ENCODE peak calls at places on chromosomes 2 and 18, in four cellular contexts. One of them, this sample, is unnamed.

GRCh38 chr18:79642626-79643025 is 37.0 kb upstream of the CTDP1 start:
- DNase-seq in HepG2: no peak
- DNase-seq in WTC11: no peak
- DNase-seq in K562: no peak
- DNase-seq in this sample: no peak

GRCh38 chr2:134375935-134376334 is 122.1 kb downstream of the MGAT5 start:
- DNase-seq in HepG2: peak; percentile 75
- DNase-seq in WTC11: peak; percentile 13
- DNase-seq in K562: no peak
- DNase-seq in this sample: no peak

GRCh38 chr2:173716458-173717052 is 248.6 kb downstream of the SP3 start:
- DNase-seq in HepG2: no peak
- DNase-seq in WTC11: no peak
- DNase-seq in K562: no peak
- DNase-seq in this sample: no peak

GRCh38 chr2:179264238-179265081 is at the start of gene SESTD1:
- DNase-seq in HepG2: peak; percentile 68
- DNase-seq in WTC11: peak; percentile 69
- DNase-seq in K562: peak; percentile 68
- DNase-seq in this sample: no peak

GRCh38 chr2:48572797-48573196 is 42.8 kb downstream of the STON1 start:
- DNase-seq in HepG2: peak; percentile 90
- DNase-seq in WTC11: peak; percentile 13
- DNase-seq in K562: peak; percentile 20
- DNase-seq in this sample: no peak

GRCh38 chr2:98464772-98465310 is 20.2 kb downstream of the INPP4A start:
- DNase-seq in HepG2: no peak
- DNase-seq in WTC11: no peak
- DNase-seq in K562: no peak
- DNase-seq in this sample: peak; percentile 98

GRCh38 chr2:47554311-47554905 is 151.5 kb downstream of the MSH2 start:
- DNase-seq in HepG2: no peak
- DNase-seq in WTC11: no peak
- DNase-seq in K562: no peak
- DNase-seq in this sample: no peak

GRCh38 chr2:232963913-232964312 is 49.1 kb downstream of the NGEF start:
- DNase-seq in HepG2: no peak
- DNase-seq in WTC11: no peak
- DNase-seq in K562: no peak
- DNase-seq in this sample: no peak

GRCh38 chr18:67589325-67589724 is 72.8 kb upstream of the DSEL start:
- DNase-seq in HepG2: no peak
- DNase-seq in WTC11: no peak
- DNase-seq in K562: no peak
- DNase-seq in this sample: no peak

GRCh38 chr2:186349508-186349907 is 136.6 kb upstream of the ZC3H15 start:
- DNase-seq in HepG2: no peak
- DNase-seq in WTC11: no peak
- DNase-seq in K562: no peak
- DNase-seq in this sample: no peak

GRCh38 chr2:20141806-20142205 is 83.1 kb downstream of the SDC1 start:
- DNase-seq in HepG2: no peak
- DNase-seq in WTC11: no peak
- DNase-seq in K562: no peak
- DNase-seq in this sample: no peak

GRCh38 chr18:4130734-4131719 is 324.1 kb downstream of the DLGAP1 start:
- DNase-seq in HepG2: no peak
- DNase-seq in WTC11: no peak
- DNase-seq in K562: no peak
- DNase-seq in this sample: no peak

GRCh38 chr18:12543697-12544096 is 114.2 kb downstream of the SPIRE1 start:
- DNase-seq in HepG2: no peak
- DNase-seq in WTC11: no peak
- DNase-seq in K562: no peak
- DNase-seq in this sample: no peak

GRCh38 chr2:236959876-236960275 is 125.8 kb upstream of the COPS8 start:
- DNase-seq in HepG2: no peak
- DNase-seq in WTC11: no peak
- DNase-seq in K562: no peak
- DNase-seq in this sample: no peak

GRCh38 chr2:45134014-45134413 is 124.8 kb upstream of the SIX2 start:
- DNase-seq in HepG2: no peak
- DNase-seq in WTC11: no peak
- DNase-seq in K562: no peak
- DNase-seq in this sample: no peak

GRCh38 chr2:189178726-189179606 is 595 bp downstream of the COL5A2 start:
- DNase-seq in HepG2: no peak
- DNase-seq in WTC11: no peak
- DNase-seq in K562: no peak
- DNase-seq in this sample: no peak

GRCh38 chr18:73782405-73782804 is 365.2 kb downstream of the FBXO15 start:
- DNase-seq in HepG2: no peak
- DNase-seq in WTC11: no peak
- DNase-seq in K562: no peak
- DNase-seq in this sample: no peak

GRCh38 chr2:8558096-8558495 is 123.8 kb upstream of the ID2 start:
- DNase-seq in HepG2: no peak
- DNase-seq in WTC11: no peak
- DNase-seq in K562: no peak
- DNase-seq in this sample: no peak

GRCh38 chr2:134866498-134867099 is 28.2 kb downstream of the ACMSD start:
- DNase-seq in HepG2: no peak
- DNase-seq in WTC11: no peak
- DNase-seq in K562: no peak
- DNase-seq in this sample: no peak

GRCh38 chr2:127288274-127288673 is 5.7 kb downstream of the ERCC3 start:
- DNase-seq in HepG2: no peak
- DNase-seq in WTC11: no peak
- DNase-seq in K562: no peak
- DNase-seq in this sample: no peak

GRCh38 chr2:127293758-127294562 is at the start of gene ERCC3:
- DNase-seq in HepG2: peak; percentile 89
- DNase-seq in WTC11: peak; percentile 81
- DNase-seq in K562: peak; percentile 91
- DNase-seq in this sample: peak; percentile 30

GRCh38 chr2:127293386-127293757 is 572 bp downstream of the ERCC3 start:
- DNase-seq in HepG2: no peak
- DNase-seq in WTC11: no peak
- DNase-seq in K562: peak; percentile 25
- DNase-seq in this sample: no peak
- TF ChIP-seq CREB1 in HepG2: no peak
- TF ChIP-seq CREB1 in WTC11: no peak
- TF ChIP-seq CREB1 in K562: no peak
- TF ChIP-seq CREB1 in this sample: no peak

GRCh38 chr18:53943463-53943862 is 281.0 kb downstream of the MBD2 start:
- DNase-seq in HepG2: no peak
- DNase-seq in WTC11: no peak
- DNase-seq in K562: no peak
- DNase-seq in this sample: no peak

GRCh38 chr18:53941601-53942335 is 282.7 kb downstream of the MBD2 start:
- DNase-seq in HepG2: no peak
- DNase-seq in WTC11: no peak
- DNase-seq in K562: no peak
- DNase-seq in this sample: no peak

GRCh38 chr18:53946561-53946960 is 277.9 kb downstream of the MBD2 start:
- DNase-seq in HepG2: no peak
- DNase-seq in WTC11: no peak
- DNase-seq in K562: no peak
- DNase-seq in this sample: no peak

GRCh38 chr18:53947092-53947640 is 277.3 kb downstream of the MBD2 start:
- DNase-seq in HepG2: peak; percentile 2
- DNase-seq in WTC11: no peak
- DNase-seq in K562: no peak
- DNase-seq in this sample: no peak

GRCh38 chr18:53944721-53945120 is 279.7 kb downstream of the MBD2 start:
- DNase-seq in HepG2: no peak
- DNase-seq in WTC11: peak; percentile 44
- DNase-seq in K562: no peak
- DNase-seq in this sample: no peak
- TF ChIP-seq CREB1 in HepG2: no peak
- TF ChIP-seq CREB1 in WTC11: no peak
- TF ChIP-seq CREB1 in K562: no peak
- TF ChIP-seq CREB1 in this sample: no peak

DNA sequence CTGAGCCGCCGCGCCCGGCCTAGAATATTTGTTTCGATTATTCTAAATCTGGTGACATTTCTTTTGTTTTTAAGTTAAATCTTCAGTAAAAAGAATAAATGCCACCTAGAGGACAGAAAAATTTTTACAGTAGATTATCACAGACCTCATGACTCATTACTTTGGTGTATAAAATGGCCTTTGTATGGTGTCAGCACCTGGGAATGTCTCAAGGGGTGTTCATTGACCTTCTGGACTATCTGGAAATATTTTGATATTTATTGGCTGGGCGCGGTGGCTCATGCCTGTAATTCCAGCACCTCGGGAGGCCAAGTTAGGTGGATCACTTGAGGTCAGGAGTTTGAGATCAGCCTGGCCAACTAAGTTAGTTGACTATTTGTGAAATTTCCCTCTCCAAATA is 30.3 kb upstream of the SLC30A6 start:
- DNase-seq in HepG2: peak; percentile 68
- DNase-seq in WTC11: no peak
- DNase-seq in K562: peak; percentile 41
- DNase-seq in this sample: no peak
- TF ChIP-seq CREB1 in HepG2: no peak
- TF ChIP-seq CREB1 in WTC11: no peak
- TF ChIP-seq CREB1 in K562: no peak
- TF ChIP-seq CREB1 in this sample: no peak

GRCh38 chr2:119290859-119291587 is 67.4 kb downstream of the STEAP3 start:
- DNase-seq in HepG2: peak; percentile 75
- DNase-seq in WTC11: peak; percentile 90
- DNase-seq in K562: peak; percentile 64
- DNase-seq in this sample: no peak
- TF ChIP-seq CREB1 in HepG2: no peak
- TF ChIP-seq CREB1 in WTC11: no peak
- TF ChIP-seq CREB1 in K562: no peak
- TF ChIP-seq CREB1 in this sample: no peak

DNA sequence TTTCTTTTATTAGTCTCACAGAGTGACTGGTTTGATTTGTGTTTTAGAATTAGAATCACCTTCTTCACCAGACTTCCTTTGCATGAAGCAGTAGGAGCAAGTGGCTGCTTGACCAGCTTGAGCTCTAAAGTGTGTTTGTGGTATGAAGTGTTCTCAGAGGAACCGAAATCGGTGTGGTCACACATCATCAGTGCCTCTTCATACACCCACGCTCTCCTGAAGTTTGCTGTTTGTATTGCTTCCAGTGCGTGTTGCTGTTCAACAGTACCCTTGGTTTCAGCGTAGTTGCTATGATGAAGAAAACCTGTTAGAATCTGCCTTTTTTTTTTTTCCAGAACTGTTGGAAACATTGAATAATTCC is 77.9 kb downstream of the LIMS1 start:
- DNase-seq in HepG2: no peak
- DNase-seq in WTC11: no peak
- DNase-seq in K562: no peak
- DNase-seq in this sample: peak; percentile 97
- TF ChIP-seq CREB1 in HepG2: no peak
- TF ChIP-seq CREB1 in WTC11: no peak
- TF ChIP-seq CREB1 in K562: no peak
- TF ChIP-seq CREB1 in this sample: no peak

GRCh38 chr18:9275890-9276289 is 58.7 kb upstream of the TWSG1 start:
- DNase-seq in HepG2: no peak
- DNase-seq in WTC11: no peak
- DNase-seq in K562: no peak
- DNase-seq in this sample: no peak

GRCh38 chr18:9283789-9284188 is 50.8 kb upstream of the TWSG1 start:
- DNase-seq in HepG2: no peak
- DNase-seq in WTC11: no peak
- DNase-seq in K562: no peak
- DNase-seq in this sample: no peak

GRCh38 chr18:9285604-9286003 is 49.0 kb upstream of the TWSG1 start:
- DNase-seq in HepG2: no peak
- DNase-seq in WTC11: no peak
- DNase-seq in K562: no peak
- DNase-seq in this sample: no peak

GRCh38 chr18:9280854-9281253 is 53.7 kb upstream of the TWSG1 start:
- DNase-seq in HepG2: no peak
- DNase-seq in WTC11: no peak
- DNase-seq in K562: no peak
- DNase-seq in this sample: no peak
- TF ChIP-seq CREB1 in HepG2: no peak
- TF ChIP-seq CREB1 in WTC11: no peak
- TF ChIP-seq CREB1 in K562: no peak
- TF ChIP-seq CREB1 in this sample: no peak

This sample was measured in GM12878.